ENCODE peak calls at places on chromosomes 2 and 18, in eight cellular contexts. T is GM20000, B is H9, D is tibial artery, P is prostate gland, A is heart left ventricle, Q is AG04449, L is omental fat pad. Z is an unnamed sample.

GRCh38 chr2:193482557-193482956 is 1287.8 kb upstream of the TMEFF2 start:
- DNase-seq in T (peak; percentile 34), B (no peak), D (no peak), P (no peak), A (no peak), Q (no peak), L (no peak), Z (no peak)

GRCh38 chr2:135803276-135803675 is 33.7 kb downstream of the LCT start:
- DNase-seq in T (no peak), B (no peak), D (no peak), P (no peak), A (no peak), Q (no peak), L (no peak), Z (no peak)

GRCh38 chr2:233226511-233227031 is 24.9 kb upstream of the ATG16L1 start:
- DNase-seq in T (no peak), B (no peak), D (no peak), P (no peak), A (no peak), Q (no peak), L (no peak), Z (no peak)

GRCh38 chr18:12038082-12038660 is 55.5 kb upstream of the ANKRD62 start:
- DNase-seq in T (no peak), B (no peak), D (no peak), P (no peak), A (peak; percentile 48), Q (no peak), L (no peak), Z (no peak)

GRCh38 chr18:71995895-71996443 is 548.2 kb downstream of the CBLN2 start:
- DNase-seq in T (no peak), B (no peak), D (no peak), P (no peak), A (no peak), Q (no peak), L (no peak), Z (no peak)

GRCh38 chr2:215950009-215950408 is 63.3 kb downstream of the MREG start:
- DNase-seq in T (peak; percentile 51), B (no peak), D (no peak), P (no peak), A (no peak), Q (no peak), L (no peak), Z (no peak)

GRCh38 chr2:127581050-127581345 is 45.5 kb downstream of the MYO7B start:
- DNase-seq in T (no peak), B (no peak), D (no peak), P (no peak), A (no peak), Q (no peak), L (no peak), Z (no peak)

GRCh38 chr2:28413152-28413895 is 20.7 kb downstream of the FOSL2 start:
- DNase-seq in T (no peak), B (peak; percentile 72), D (no peak), P (no peak), A (peak; percentile 57), Q (no peak), L (no peak), Z (no peak)

GRCh38 chr2:202375006-202375610 is 1.0 kb upstream of the BMPR2 start:
- DNase-seq in T (peak; percentile 25), B (peak; percentile 64), D (peak; percentile 52), P (peak; percentile 34), A (peak; percentile 85), Q (peak; percentile 21), L (peak; percentile 35), Z (peak; percentile 71)

GRCh38 chr2:161369311-161369710 is 46.8 kb upstream of the TBR1 start:
- DNase-seq in T (no peak), B (no peak), D (no peak), P (no peak), A (no peak), Q (no peak), L (no peak), Z (no peak)

GRCh38 chr2:74481432-74481831 is 1.4 kb downstream of the CCDC142 start:
- DNase-seq in T (no peak), B (no peak), D (no peak), P (no peak), A (no peak), Q (no peak), L (no peak), Z (no peak)

GRCh38 chr2:74481961-74482800 is 617 bp downstream of the CCDC142 start:
- DNase-seq in T (peak; percentile 66), B (no peak), D (peak; percentile 67), P (no peak), A (no peak), Q (no peak), L (no peak), Z (no peak)

GRCh38 chr2:74488643-74489481 is 6.0 kb downstream of the TTC31 start:
- DNase-seq in T (no peak), B (no peak), D (no peak), P (no peak), A (no peak), Q (no peak), L (no peak), Z (no peak)

GRCh38 chr2:74486141-74486540 is 3.3 kb downstream of the TTC31 start:
- DNase-seq in T (no peak), B (no peak), D (no peak), P (no peak), A (no peak), Q (no peak), L (no peak), Z (no peak)

DNA sequence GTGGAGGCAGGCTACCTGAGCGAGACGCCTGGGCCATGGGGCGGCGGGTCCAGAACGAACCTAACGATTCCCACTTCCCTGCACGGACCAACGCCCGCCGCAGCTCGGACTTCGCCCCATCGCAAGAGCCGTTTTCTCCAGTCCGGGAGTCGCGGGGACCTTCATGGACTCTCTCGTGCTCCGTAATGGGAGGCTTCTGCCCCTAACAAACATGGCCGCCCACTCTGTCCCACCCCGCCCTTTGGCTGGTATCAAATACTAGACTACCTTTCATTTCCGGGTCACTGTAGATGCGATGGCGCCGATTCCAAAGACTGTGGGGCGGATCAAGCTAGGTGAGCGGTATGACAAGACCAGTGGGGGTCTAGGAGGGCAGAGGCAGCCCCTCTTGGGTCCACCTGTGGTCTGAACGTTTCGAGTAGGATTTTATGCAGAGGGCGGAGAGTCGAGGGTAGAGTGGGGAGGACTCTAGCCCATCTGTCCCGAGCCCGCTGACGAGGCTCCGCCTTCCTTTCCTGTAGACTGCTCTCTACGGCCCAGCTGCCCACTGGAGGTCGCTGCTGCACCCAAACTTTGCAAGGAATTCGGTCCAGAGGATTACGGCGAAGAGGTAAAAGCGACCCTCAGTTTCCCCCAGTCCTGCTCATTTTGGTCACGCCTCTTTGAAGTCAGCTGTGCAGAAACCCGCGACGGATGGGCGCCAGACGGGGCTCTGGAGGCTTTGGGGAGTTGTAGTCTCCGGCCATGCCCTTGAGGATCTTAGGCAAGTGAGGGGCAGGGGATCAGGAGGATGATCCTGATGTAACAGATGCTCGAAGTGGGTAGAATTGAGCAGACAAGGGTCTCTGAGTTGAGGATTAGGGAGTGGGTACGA is at the start of the genes CCDC142 and TTC31:
- DNase-seq in T (peak; percentile 93), B (peak; percentile 96), D (peak; percentile 99), P (peak; percentile 96), A (peak; percentile 97), Q (peak; percentile 58), L (peak; percentile 93), Z (peak; percentile 98)
- TF ChIP-seq CTCF in T (peak; percentile 86), B (peak; percentile 93), D (peak; percentile 79), P (peak; percentile 91), A (peak; percentile 77), Q (peak; percentile 88), L (no peak), Z (peak; percentile 89)

GRCh38 chr2:197310271-197310939 is at the start of gene ANKRD44:
- DNase-seq in T (peak; percentile 95), B (peak; percentile 83), D (peak; percentile 94), P (peak; percentile 85), A (peak; percentile 94), Q (no peak), L (peak; percentile 60), Z (peak; percentile 88)
- TF ChIP-seq CTCF in T (peak; percentile 70), B (peak; percentile 34), D (peak; percentile 47), P (peak; percentile 32), A (peak; percentile 26), Q (no peak), L (no peak), Z (peak; percentile 95)

GRCh38 chr2:74886811-74887210 is 52.9 kb downstream of the HK2 start:
- DNase-seq in T (no peak), B (no peak), D (no peak), P (no peak), A (no peak), Q (no peak), L (no peak), Z (no peak)
- TF ChIP-seq CTCF in T (no peak), B (peak; percentile 40), D (no peak), P (no peak), A (no peak), Q (no peak), L (no peak), Z (no peak)

DNA sequence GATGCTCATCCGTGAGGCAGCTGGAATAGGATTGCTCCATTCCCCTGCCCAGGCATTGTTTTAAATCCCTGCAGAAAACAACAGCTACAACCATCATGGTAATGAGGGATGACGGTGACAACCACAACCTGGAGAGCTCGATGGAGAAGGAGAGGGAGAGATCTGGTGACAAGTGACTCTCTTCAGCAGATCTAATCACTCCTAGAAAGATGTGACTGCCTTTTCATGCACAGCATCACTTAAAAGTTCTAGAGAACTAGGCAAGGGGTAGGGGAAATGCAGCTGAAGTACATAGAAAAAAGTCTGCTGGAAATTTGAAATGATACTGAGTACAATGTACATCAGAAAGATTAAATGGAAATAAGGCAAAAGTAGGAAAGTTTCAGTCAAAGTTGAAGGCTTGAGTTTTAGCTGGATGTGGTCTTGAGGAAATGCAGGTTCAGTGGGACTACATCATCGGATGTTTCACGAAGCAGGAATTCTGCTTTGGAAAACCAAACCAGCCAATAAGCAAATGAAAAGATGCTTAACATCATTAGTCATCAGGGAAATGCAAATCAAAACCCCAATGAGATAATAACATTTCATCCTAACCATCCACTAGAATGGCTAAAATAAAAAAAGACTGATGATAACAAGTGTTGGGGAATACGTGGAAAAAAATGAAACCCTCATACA is 6.8 kb upstream of the ARHGAP25 start:
- DNase-seq in T (no peak), B (no peak), D (no peak), P (no peak), A (no peak), Q (no peak), L (no peak), Z (no peak)
- TF ChIP-seq CTCF in T (no peak), B (no peak), D (no peak), P (no peak), A (no peak), Q (no peak), L (no peak), Z (no peak)

GRCh38 chr2:11055816-11056215 is 99.5 kb upstream of the SLC66A3 start:
- DNase-seq in T (no peak), B (no peak), D (no peak), P (no peak), A (no peak), Q (no peak), L (no peak), Z (no peak)
- TF ChIP-seq CTCF in T (no peak), B (no peak), D (no peak), P (no peak), A (no peak), Q (no peak), L (no peak), Z (no peak)

DNA sequence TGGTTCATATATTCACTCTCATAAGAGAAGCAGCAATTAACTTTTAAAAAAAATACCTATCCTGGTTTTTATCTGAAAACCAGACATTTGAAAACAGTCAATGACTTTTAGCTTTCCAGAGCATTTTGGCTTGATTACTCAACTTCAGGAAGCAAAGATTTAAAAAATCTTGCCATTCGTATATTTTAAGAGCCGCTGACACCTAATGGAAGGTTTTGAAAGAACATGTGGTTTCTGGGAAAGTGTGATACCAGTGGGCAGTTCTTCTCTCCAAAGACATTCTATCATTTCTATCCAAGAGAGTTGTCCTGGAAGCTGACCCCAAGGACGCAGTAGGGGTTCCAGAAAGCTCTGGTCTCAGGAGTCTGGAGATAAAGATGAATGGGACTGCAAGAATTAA is 234.7 kb downstream of the TTC32 start:
- DNase-seq in T (no peak), B (no peak), D (no peak), P (no peak), A (no peak), Q (no peak), L (no peak), Z (no peak)
- TF ChIP-seq CTCF in T (no peak), B (peak; percentile 48), D (peak; percentile 11), P (no peak), A (no peak), Q (peak; percentile 38), L (no peak), Z (no peak)